ENCODE peak calls at places on chromosomes 4 and X, in nine cellular contexts. F is T47D, G is HFFc6, H is AG20443, K is Caki2, V is RWPE1, Q is iPS-NIHi11, Z is naive B cell, T is KBM-7. O is an unnamed sample.

GRCh38 chrX:148389629-148390028 is 110.8 kb upstream of the AFF2 start:
- DNase-seq in F (no peak), G (no peak), H (no peak), K (no peak), V (no peak), Q (no peak), Z (no peak), T (no peak), O (no peak)

GRCh38 chr4:78204176-78204575 is 147.1 kb downstream of the FRAS1 start:
- DNase-seq in F (no peak), G (no peak), H (no peak), K (no peak), V (no peak), Q (no peak), Z (no peak), T (no peak), O (no peak)

GRCh38 chr4:7806080-7806630 is 133.5 kb downstream of the AFAP1 start:
- DNase-seq in F (peak), G (no peak), H (no peak), K (no peak), V (no peak), Q (peak), Z (no peak), T (no peak), O (no peak)

GRCh38 chr4:88823058-88823919 is 125.7 kb upstream of the NAP1L5 start:
- DNase-seq in F (peak), G (peak), H (peak), K (peak), V (peak), Q (peak), Z (peak), T (peak), O (peak)

GRCh38 chr4:3217266-3217665 is 31.7 kb upstream of the MSANTD1 start:
- DNase-seq in F (no peak), G (no peak), H (no peak), K (no peak), V (no peak), Q (no peak), Z (no peak), T (no peak), O (no peak)

GRCh38 chr4:78644744-78645330 is 93.3 kb downstream of the ANXA3 start:
- DNase-seq in F (peak), G (peak), H (peak), K (peak), V (peak), Q (peak), Z (peak), T (peak), O (peak)

GRCh38 chrX:151919610-151920009 is 6.9 kb downstream of the MAGEA4 start:
- DNase-seq in F (no peak), G (no peak), H (no peak), K (no peak), V (no peak), Q (no peak), Z (no peak), T (no peak), O (no peak)

GRCh38 chrX:29535212-29536162 is 679.9 kb upstream of the MAGEB2 start:
- DNase-seq in F (no peak), G (no peak), H (no peak), K (no peak), V (peak), Q (no peak), Z (no peak), T (no peak), O (no peak)

GRCh38 chr4:104044369-104044768 is 324.6 kb upstream of the TACR3 start:
- DNase-seq in F (no peak), G (no peak), H (no peak), K (no peak), V (no peak), Q (no peak), Z (no peak), T (no peak), O (no peak)

GRCh38 chr4:153706519-153706918 is 22.4 kb downstream of the TLR2 start:
- DNase-seq in F (no peak), G (no peak), H (no peak), K (no peak), V (no peak), Q (no peak), Z (no peak), T (no peak), O (no peak)

GRCh38 chr4:98518555-98519267 is 139.7 kb downstream of the TSPAN5 start:
- DNase-seq in F (no peak), G (no peak), H (no peak), K (no peak), V (no peak), Q (no peak), Z (peak), T (no peak), O (no peak)

GRCh38 chrX:106906361-106906760 is 3.2 kb upstream of the RIPPLY1 start:
- DNase-seq in F (no peak), G (no peak), H (no peak), K (peak), V (no peak), Q (no peak), Z (no peak), T (peak), O (no peak)

GRCh38 chr4:86500527-86500926 is 93.6 kb upstream of the PTPN13 start:
- DNase-seq in F (no peak), G (peak), H (no peak), K (no peak), V (no peak), Q (no peak), Z (no peak), T (no peak), O (no peak)

GRCh38 chr4:109631709-109632108 is 71.5 kb downstream of the CASP6 start:
- DNase-seq in F (no peak), G (no peak), H (peak), K (no peak), V (no peak), Q (peak), Z (no peak), T (no peak), O (no peak)

GRCh38 chr4:112189754-112190153 is 41.8 kb upstream of the AP1AR start:
- DNase-seq in F (no peak), G (peak), H (no peak), K (no peak), V (no peak), Q (no peak), Z (no peak), T (peak), O (no peak)

GRCh38 chrX:109847257-109848187 is 114.5 kb upstream of the ACSL4 start:
- DNase-seq in F (no peak), G (peak), H (peak), K (peak), V (peak), Q (no peak), Z (no peak), T (peak), O (no peak)